ENCODE peak calls at places on chromosomes 4 and X, in five cellular contexts. C is GM23338, B is HepG2, I is GM12878, K is K562. W is an unnamed sample.

GRCh38 chrX:140503714-140504351 is 1.0 kb downstream of the SOX3 start:
- DNase-seq in C (peak), B (no peak), I (no peak), K (no peak), W (no peak)

GRCh38 chrX:154824638-154825037 is 9.8 kb downstream of the SMIM9 start:
- DNase-seq in C (no peak), B (no peak), I (no peak), K (no peak), W (no peak)

GRCh38 chr4:164440196-164440595 is 313.7 kb upstream of the SMIM31 start:
- DNase-seq in C (no peak), B (no peak), I (no peak), K (no peak), W (no peak)

GRCh38 chr4:184815046-184815877 is 10.5 kb downstream of the ACSL1 start:
- DNase-seq in C (no peak), B (peak), I (peak), K (peak), W (no peak)

GRCh38 chr4:74682567-74683359 is 111.6 kb downstream of the BTC start:
- DNase-seq in C (peak), B (peak), I (no peak), K (peak), W (peak)

GRCh38 chr4:70759126-70759525 is 37.4 kb downstream of the RUFY3 start:
- DNase-seq in C (no peak), B (no peak), I (no peak), K (no peak), W (no peak)

GRCh38 chr4:17174751-17175150 is 276.3 kb upstream of the LDB2 start:
- DNase-seq in C (no peak), B (no peak), I (no peak), K (no peak), W (no peak)

GRCh38 chrX:112837531-112837930 is 3.1 kb downstream of the AMOT start:
- DNase-seq in C (no peak), B (no peak), I (no peak), K (no peak), W (no peak)

GRCh38 chr4:1177274-1178141 is 5.1 kb upstream of the SPON2 start:
- DNase-seq in C (no peak), B (peak), I (no peak), K (no peak), W (no peak)

GRCh38 chrX:36650622-36651021 is 357.5 kb upstream of the FAM47C start:
- DNase-seq in C (no peak), B (no peak), I (no peak), K (no peak), W (no peak)

GRCh38 chr4:138485498-138485897 is 243.3 kb upstream of the SLC7A11 start:
- DNase-seq in C (no peak), B (no peak), I (no peak), K (no peak), W (no peak)

GRCh38 chrX:30626402-30626801 is 26.8 kb upstream of the GK start:
- DNase-seq in C (no peak), B (peak), I (no peak), K (no peak), W (no peak)

GRCh38 chrX:43679778-43680177 is 23.7 kb downstream of the MAOA start:
- DNase-seq in C (no peak), B (no peak), I (no peak), K (no peak), W (no peak)

GRCh38 chr4:98996056-98996941 is 778 bp downstream of the METAP1 start:
- DNase-seq in C (peak), B (peak), I (no peak), K (no peak), W (peak)

GRCh38 chrX:79524642-79525041 is 157.5 kb upstream of the ITM2A start:
- DNase-seq in C (peak), B (no peak), I (no peak), K (no peak), W (peak)

DNA sequence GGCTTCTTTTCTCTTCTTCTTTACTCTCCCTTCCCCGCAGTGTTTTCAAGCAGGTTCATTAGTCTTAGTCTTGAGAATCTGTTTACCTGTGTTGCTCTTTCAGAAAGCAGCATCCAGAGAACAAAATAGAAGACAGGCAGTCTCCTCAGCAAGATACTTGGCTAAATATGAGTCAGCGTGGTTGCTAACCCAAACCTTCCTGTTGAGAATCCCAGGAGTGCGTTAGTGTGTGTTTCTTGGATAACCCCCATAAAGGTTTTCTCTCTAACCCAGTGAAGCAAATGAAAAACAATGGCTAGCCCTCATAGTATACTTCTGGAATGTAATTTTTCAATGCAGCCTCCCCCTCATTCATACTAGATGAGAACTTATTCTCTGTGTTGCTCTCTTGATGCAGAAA is 41.1 kb downstream of the BMPR1B start:
- DNase-seq in C (no peak), B (no peak), I (no peak), K (no peak), W (no peak)
- TF ChIP-seq JUNB in C (no peak), B (no peak), I (no peak), K (no peak), W (no peak)

DNA sequence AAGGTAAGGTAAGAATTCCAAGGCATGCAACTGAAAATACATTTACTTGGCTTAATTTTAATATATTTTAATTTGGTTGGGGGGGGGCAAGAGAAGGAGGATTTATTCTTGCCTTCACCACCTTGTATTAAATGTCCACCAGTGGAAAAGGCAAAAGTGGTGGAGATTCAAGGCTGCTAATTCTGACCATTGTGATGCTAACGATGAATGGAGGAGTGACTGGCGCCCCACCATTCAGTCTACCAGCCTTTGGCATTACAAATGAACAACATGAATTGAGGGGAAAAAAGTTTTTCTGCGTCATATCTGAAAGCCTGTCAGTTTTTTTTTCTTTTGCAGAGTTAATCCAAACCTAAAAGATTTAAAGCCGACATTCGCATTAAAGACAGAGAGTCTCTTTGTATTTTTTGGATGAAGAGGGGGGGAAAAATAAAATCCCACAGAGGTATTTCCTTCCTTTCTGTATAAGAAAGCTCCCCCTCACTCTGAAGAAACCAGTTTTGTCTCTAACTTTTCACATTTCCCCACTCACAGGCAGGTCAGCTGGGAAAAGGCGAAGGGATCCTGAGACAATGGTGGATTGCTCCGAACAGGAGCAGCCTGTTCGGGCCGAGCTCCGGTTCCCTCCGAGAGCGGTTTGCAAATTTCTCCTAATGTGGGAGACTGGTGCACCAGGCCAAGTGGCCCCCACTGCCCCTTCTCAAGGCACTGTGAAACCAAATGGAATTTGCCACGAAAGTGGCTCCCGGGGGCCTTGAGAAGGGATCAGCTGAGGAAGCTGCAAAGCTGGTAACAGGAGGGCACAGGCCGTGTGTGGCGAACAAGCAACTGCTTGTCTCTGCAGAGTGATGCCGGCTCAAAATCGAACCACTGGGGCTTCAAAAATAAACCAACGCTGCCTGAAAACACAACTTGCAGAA is 28.1 kb downstream of the SHISA3 start:
- DNase-seq in C (peak), B (no peak), I (no peak), K (no peak), W (no peak)
- TF ChIP-seq JUNB in C (no peak), B (no peak), I (no peak), K (no peak), W (no peak)

DNA sequence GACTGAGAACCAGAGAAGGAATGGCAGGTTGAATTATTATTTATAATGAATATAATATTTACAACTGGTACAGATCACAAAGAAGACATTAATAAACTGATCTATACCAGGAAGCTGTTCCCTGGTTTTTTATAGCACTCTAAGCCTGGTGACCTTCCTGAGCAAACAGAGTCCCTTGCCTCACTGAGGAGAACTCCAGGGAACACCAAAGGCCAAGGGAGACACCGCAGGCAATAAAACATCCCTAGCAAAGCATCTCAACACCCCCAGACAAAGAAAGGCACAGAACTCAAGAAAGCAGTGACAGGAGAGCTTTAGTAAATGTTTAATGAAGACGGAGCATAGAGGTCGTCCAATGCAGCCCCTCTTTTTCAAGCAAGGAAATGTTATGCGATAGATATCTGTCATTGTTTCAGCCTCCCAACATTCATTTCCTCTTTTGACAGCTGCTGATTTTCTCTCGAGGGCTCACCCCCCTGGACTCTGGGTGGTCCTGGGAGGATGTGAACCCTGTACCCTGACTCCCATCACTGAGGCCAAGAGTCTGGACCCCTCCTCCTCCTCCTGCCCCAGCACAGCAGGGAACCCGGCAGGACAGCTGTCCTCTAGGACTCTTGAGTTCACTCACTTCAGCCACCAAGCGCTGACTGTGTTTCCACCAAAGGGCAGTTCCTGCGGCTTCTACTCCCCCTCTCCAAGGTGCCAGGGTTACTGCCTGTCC is 342.5 kb upstream of the GATB start:
- DNase-seq in C (no peak), B (no peak), I (no peak), K (no peak), W (no peak)
- TF ChIP-seq JUNB in C (no peak), B (no peak), I (no peak), K (no peak), W (no peak)

DNA sequence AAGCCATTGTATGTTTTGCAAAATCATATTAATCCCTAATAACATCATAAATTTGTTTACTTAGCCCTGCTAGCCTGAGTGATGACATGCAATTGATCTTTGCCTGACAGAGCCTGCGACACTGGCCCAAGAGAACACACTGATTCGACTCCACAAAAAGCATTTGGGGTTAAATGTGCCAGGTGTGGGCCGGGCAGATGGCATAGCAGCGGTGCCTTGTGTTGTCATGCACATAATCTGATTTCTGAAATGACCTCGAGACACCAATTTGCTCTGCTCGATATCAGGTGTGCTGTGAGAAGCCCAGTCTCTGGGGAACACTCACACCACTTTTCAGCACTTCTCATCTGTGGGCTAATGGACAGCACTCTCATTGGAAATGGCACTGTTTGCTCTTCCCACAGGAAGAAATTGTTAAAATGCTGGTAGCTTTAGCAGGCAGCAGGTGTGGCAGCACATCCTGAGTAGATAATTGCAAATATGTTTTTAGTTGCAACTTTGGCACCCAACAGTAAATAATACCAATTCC is 738.3 kb upstream of the TENM3 start:
- DNase-seq in C (no peak), B (no peak), I (no peak), K (no peak), W (no peak)
- TF ChIP-seq JUNB in C (no peak), B (no peak), I (no peak), K (no peak), W (no peak)

GRCh38 chr4:101191302-101192098 is 155.8 kb downstream of the PPP3CA start:
- DNase-seq in C (peak), B (no peak), I (no peak), K (no peak), W (peak)
- TF ChIP-seq JUNB in C (no peak), B (no peak), I (no peak), K (no peak), W (no peak)

W was measured in A549.